ENCODE peak calls at places on chromosomes 13 and 19, in six cellular contexts. S, B, V, N, Y and U are unnamed samples.

GRCh38 chr19:14149011-14149410 is 12.6 kb upstream of the ASF1B start:
- DNase-seq in S (no peak), B (no peak), V (no peak), N (no peak), Y (no peak), U (no peak)

GRCh38 chr19:44712864-44713515 is 14.0 kb downstream of the CEACAM16 start:
- DNase-seq in S (peak; percentile 61), B (no peak), V (no peak), N (no peak), Y (peak; percentile 65), U (no peak)

GRCh38 chr13:95233026-95233635 is 68.1 kb downstream of the ABCC4 start:
- DNase-seq in S (no peak), B (no peak), V (no peak), N (no peak), Y (no peak), U (peak; percentile 57)

GRCh38 chr19:52237771-52238400 is 31.5 kb upstream of the ZNF766 start:
- DNase-seq in S (peak; percentile 48), B (peak; percentile 19), V (peak; percentile 30), N (peak; percentile 67), Y (peak; percentile 52), U (peak; percentile 44)

GRCh38 chr19:3969435-3970312 is 1.2 kb downstream of the DAPK3 start:
- DNase-seq in S (no peak), B (no peak), V (peak; percentile 50), N (peak; percentile 64), Y (peak; percentile 54), U (no peak)

GRCh38 chr19:2888739-2889224 is 11.9 kb upstream of the ZNF57 start:
- DNase-seq in S (no peak), B (no peak), V (no peak), N (no peak), Y (no peak), U (no peak)

GRCh38 chr13:30862707-30863106 is 43.4 kb upstream of the MEDAG start:
- DNase-seq in S (no peak), B (no peak), V (no peak), N (no peak), Y (no peak), U (no peak)

GRCh38 chr19:57465680-57466381 is 8.9 kb upstream of the VN1R1 start:
- DNase-seq in S (peak; percentile 63), B (peak; percentile 12), V (peak; percentile 36), N (peak; percentile 56), Y (peak; percentile 57), U (peak; percentile 48)

GRCh38 chr19:10568444-10568825 is 344 bp downstream of the CDKN2D start:
- DNase-seq in S (peak; percentile 35), B (no peak), V (no peak), N (peak; percentile 86), Y (no peak), U (no peak)

GRCh38 chr13:76830805-76831204 is 55.4 kb downstream of the KCTD12 start:
- DNase-seq in S (no peak), B (no peak), V (no peak), N (no peak), Y (no peak), U (no peak)

GRCh38 chr19:378706-379105 is 30.2 kb downstream of the C2CD4C start:
- DNase-seq in S (no peak), B (no peak), V (no peak), N (no peak), Y (no peak), U (no peak)

GRCh38 chr13:40502236-40502635 is 164.2 kb downstream of the FOXO1 start:
- DNase-seq in S (no peak), B (no peak), V (no peak), N (peak; percentile 0), Y (no peak), U (no peak)

GRCh38 chr13:25846227-25846984 is 205.4 kb downstream of the SHISA2 start:
- DNase-seq in S (no peak), B (no peak), V (no peak), N (no peak), Y (no peak), U (no peak)

GRCh38 chr13:52794589-52794988 is 53.9 kb downstream of the PCDH8 start:
- DNase-seq in S (no peak), B (no peak), V (no peak), N (no peak), Y (no peak), U (no peak)

GRCh38 chr19:10654610-10655456 is 687 bp downstream of the ILF3 start:
- DNase-seq in S (peak; percentile 51), B (no peak), V (peak; percentile 95), N (peak; percentile 89), Y (peak; percentile 47), U (peak; percentile 95)

GRCh38 chr19:6047741-6048231 is 62.5 kb downstream of the RFX2 start:
- DNase-seq in S (peak; percentile 32), B (no peak), V (peak; percentile 65), N (peak; percentile 77), Y (peak; percentile 70), U (peak; percentile 84)

GRCh38 chr13:52345048-52345447 is 60.9 kb downstream of the THSD1 start:
- DNase-seq in S (no peak), B (no peak), V (no peak), N (no peak), Y (no peak), U (no peak)

GRCh38 chr13:34867590-34867989 is 74.5 kb upstream of the NBEA start:
- DNase-seq in S (no peak), B (peak; percentile 3), V (no peak), N (no peak), Y (no peak), U (no peak)

GRCh38 chr19:48780684-48781391 is 25.5 kb downstream of the FGF21 start:
- DNase-seq in S (no peak), B (peak; percentile 54), V (peak; percentile 44), N (no peak), Y (peak; percentile 88), U (no peak)

GRCh38 chr19:16070366-16070990 is 5.8 kb upstream of the TPM4 start:
- DNase-seq in S (peak; percentile 82), B (no peak), V (peak; percentile 70), N (no peak), Y (peak; percentile 84), U (no peak)

GRCh38 chr13:109605846-109606245 is 180.5 kb downstream of the IRS2 start:
- DNase-seq in S (no peak), B (no peak), V (no peak), N (no peak), Y (no peak), U (no peak)

GRCh38 chr19:49910179-49910578 is 13.5 kb upstream of the IL4I1 start:
- DNase-seq in S (no peak), B (no peak), V (no peak), N (no peak), Y (no peak), U (no peak)

GRCh38 chr19:2337329-2337707 is 8.8 kb downstream of the SPPL2B start:
- DNase-seq in S (no peak), B (no peak), V (no peak), N (peak; percentile 77), Y (peak; percentile 29), U (peak; percentile 69)

GRCh38 chr13:29369060-29369743 is 226.3 kb downstream of the SLC7A1 start:
- DNase-seq in S (peak; percentile 80), B (peak; percentile 12), V (no peak), N (no peak), Y (peak; percentile 44), U (peak; percentile 39)

GRCh38 chr19:39265321-39265916 is 2.8 kb upstream of the IFNL2 start:
- DNase-seq in S (no peak), B (no peak), V (no peak), N (peak; percentile 75), Y (no peak), U (no peak)

GRCh38 chr19:6481541-6482342 is at the start of gene DENND1C:
- DNase-seq in S (peak; percentile 77), B (peak; percentile 45), V (peak; percentile 75), N (peak; percentile 65), Y (peak; percentile 47), U (peak; percentile 71)

GRCh38 chr13:95075506-95075905 is 225.7 kb downstream of the ABCC4 start:
- DNase-seq in S (no peak), B (no peak), V (no peak), N (no peak), Y (no peak), U (no peak)

DNA sequence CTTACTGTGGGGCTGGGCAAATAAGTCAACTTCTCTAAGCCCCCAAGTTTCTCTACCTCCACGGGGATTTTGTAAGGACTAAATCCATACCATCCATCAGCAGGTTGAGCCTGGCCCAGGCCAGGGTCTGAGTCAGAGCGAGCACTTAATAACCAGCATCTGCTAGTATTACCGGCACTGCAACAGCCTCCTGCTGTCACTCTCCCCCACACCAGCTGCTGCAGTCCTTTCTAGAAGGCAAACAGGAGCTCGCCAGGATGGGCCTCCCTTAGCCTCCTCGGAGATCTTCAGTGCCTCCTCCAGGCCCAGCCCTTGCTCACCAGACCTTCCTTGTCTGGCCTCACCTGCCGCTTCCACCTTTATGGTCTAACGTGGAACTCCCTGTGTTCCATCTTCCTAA is 3.2 kb downstream of the NAPA start:
- DNase-seq in S (no peak), B (no peak), V (no peak), N (no peak), Y (no peak), U (no peak)
- TF ChIP-seq GABPA in S (no peak), B (no peak), V (no peak), N (no peak), Y (no peak), U (no peak)

GRCh38 chr19:30073152-30074000 is 131.3 kb downstream of the URI1 start:
- DNase-seq in S (no peak), B (no peak), V (no peak), N (no peak), Y (no peak), U (no peak)
- TF ChIP-seq GABPA in S (no peak), B (no peak), V (no peak), N (no peak), Y (no peak), U (no peak)

GRCh38 chr13:112970552-112971287 is 1.7 kb downstream of the MCF2L start:
- DNase-seq in S (no peak), B (no peak), V (no peak), N (no peak), Y (no peak), U (no peak)
- TF ChIP-seq GABPA in S (no peak), B (no peak), V (no peak), N (no peak), Y (no peak), U (no peak)

DNA sequence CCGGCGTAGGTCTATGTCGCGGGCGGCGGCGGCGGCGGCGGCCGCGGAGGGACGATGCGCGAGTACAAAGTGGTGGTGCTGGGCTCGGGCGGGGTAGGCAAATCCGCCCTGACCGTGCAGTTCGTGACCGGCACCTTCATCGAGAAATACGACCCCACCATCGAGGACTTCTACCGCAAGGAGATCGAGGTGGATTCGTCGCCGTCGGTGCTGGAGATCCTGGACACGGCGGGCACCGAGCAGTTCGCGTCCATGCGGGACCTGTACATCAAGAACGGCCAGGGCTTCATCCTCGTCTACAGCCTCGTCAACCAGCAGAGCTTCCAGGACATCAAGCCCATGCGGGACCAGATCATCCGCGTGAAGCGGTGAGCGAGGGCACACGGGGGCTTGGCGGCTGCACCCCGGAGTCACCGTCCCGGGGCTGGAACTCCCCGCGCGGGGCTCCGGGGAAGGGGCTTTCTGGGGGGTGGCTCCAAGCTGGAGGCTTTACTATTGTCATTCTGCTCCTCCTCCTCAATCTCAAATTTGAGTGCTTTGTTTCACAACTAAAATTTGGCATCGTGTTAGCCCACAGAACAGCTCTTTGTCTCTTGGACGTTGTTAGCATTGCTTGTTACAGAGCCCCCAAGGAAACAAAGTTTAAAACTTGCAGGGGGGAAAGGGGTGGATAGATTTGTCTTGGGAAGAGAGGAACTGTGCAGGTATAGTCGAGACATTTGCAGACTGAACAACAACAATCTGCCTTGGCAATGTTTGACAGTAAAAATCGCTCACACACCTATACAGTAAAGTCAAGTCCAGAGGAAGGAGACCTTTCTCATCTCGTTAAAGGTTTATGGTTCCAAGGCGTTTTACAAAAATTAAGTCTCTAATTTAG is 688 bp downstream of the RAP2A start:
- DNase-seq in S (peak; percentile 42), B (no peak), V (no peak), N (peak; percentile 55), Y (no peak), U (peak; percentile 22)
- TF ChIP-seq GABPA in S (no peak), B (no peak), V (no peak), N (no peak), Y (no peak), U (no peak)